ENCODE peak calls at places on chromosomes 5 and 9, in ten cellular contexts. U, J, S, N, I, Q, A, W, K and V are unnamed samples.

GRCh38 chr9:130268521-130269131 is 3.1 kb downstream of the HMCN2 start:
- DNase-seq in A (no peak), J (no peak), U (no peak), I (no peak), W (peak; percentile 35), K (no peak), S (no peak), N (no peak), Q (no peak), V (no peak)

GRCh38 chr5:149641000-149641576 is 59.8 kb downstream of the ARHGEF37 start:
- DNase-seq in U (no peak), N (no peak), S (no peak), J (no peak), W (no peak), K (no peak), Q (peak; percentile 43), A (peak; percentile 81), I (no peak), V (no peak)

GRCh38 chr5:36066540-36067210 is at the start of gene UGT3A2:
- DNase-seq in U (no peak), I (no peak), S (no peak), N (no peak), W (peak; percentile 40), K (no peak), J (peak; percentile 92), Q (no peak), A (no peak), V (no peak)

GRCh38 chr5:151699071-151699901 is 12.6 kb upstream of the SPARC start:
- DNase-seq in S (no peak), K (no peak), N (peak; percentile 72), J (peak; percentile 58), U (no peak), W (no peak), A (peak; percentile 49), Q (peak; percentile 99), I (no peak), V (peak; percentile 98)

GRCh38 chr5:176157656-176158055 is 80.6 kb upstream of the SIMC1 start:
- DNase-seq in U (no peak), N (no peak), A (no peak), I (no peak), K (no peak), W (no peak), S (no peak), Q (peak; percentile 71), J (no peak), V (peak; percentile 62)

GRCh38 chr9:111683351-111683750 is 21.9 kb downstream of the GNG10 start:
- DNase-seq in A (no peak), J (no peak), Q (no peak), I (no peak), K (no peak), S (no peak), U (no peak), N (no peak), W (no peak), V (no peak)

GRCh38 chr9:33374634-33375237 is 27.6 kb downstream of the AQP7 start:
- DNase-seq in K (peak; percentile 79), I (peak; percentile 58), W (peak; percentile 83), A (peak; percentile 80), Q (peak; percentile 74), N (peak; percentile 82), J (peak; percentile 85), U (peak; percentile 57), S (peak; percentile 37), V (peak; percentile 84)

GRCh38 chr9:87445646-87446045 is 52.0 kb upstream of the DAPK1 start:
- DNase-seq in S (no peak), N (no peak), U (no peak), I (no peak), W (peak; percentile 70), J (peak; percentile 69), A (peak; percentile 30), Q (peak; percentile 1), K (peak; percentile 16), V (peak; percentile 1)

GRCh38 chr9:78300209-78300608 is 3.3 kb downstream of the PSAT1 start:
- DNase-seq in Q (no peak), K (no peak), S (no peak), J (no peak), W (no peak), N (no peak), I (no peak), A (no peak), U (no peak), V (no peak)

GRCh38 chr9:131823701-131824146 is 83.8 kb upstream of the RAPGEF1 start:
- DNase-seq in A (no peak), S (no peak), W (no peak), I (no peak), U (no peak), J (no peak), K (no peak), Q (no peak), N (no peak), V (no peak)

GRCh38 chr9:120918931-120919638 is 7.5 kb downstream of the TRAF1 start:
- DNase-seq in I (no peak), S (no peak), A (no peak), N (no peak), W (no peak), Q (no peak), J (no peak), U (no peak), K (no peak), V (peak; percentile 70)

GRCh38 chr9:121700165-121700830 is 48.9 kb downstream of the DAB2IP start:
- DNase-seq in I (peak; percentile 13), U (no peak), J (no peak), N (peak; percentile 54), W (no peak), K (peak; percentile 27), Q (peak; percentile 48), S (no peak), A (peak; percentile 75), V (peak; percentile 66)

GRCh38 chr5:180352116-180352975 is 790 bp downstream of the GFPT2 start:
- DNase-seq in A (no peak), J (no peak), Q (no peak), W (no peak), U (no peak), N (no peak), I (no peak), S (no peak), K (no peak), V (no peak)

GRCh38 chr5:54063817-54064216 is 246.6 kb downstream of the ARL15 start:
- DNase-seq in A (no peak), W (no peak), S (no peak), N (no peak), I (no peak), U (no peak), K (no peak), Q (peak; percentile 89), J (no peak), V (peak; percentile 90)

GRCh38 chr9:113223963-113224362 is 2.6 kb downstream of the SLC31A1 start:
- DNase-seq in U (no peak), W (no peak), Q (peak; percentile 96), S (no peak), N (no peak), I (no peak), J (no peak), K (no peak), A (no peak), V (peak; percentile 83)

GRCh38 chr5:37133939-37134338 is 115.2 kb downstream of the CPLANE1 start:
- DNase-seq in Q (peak; percentile 75), I (no peak), W (no peak), A (no peak), S (no peak), U (no peak), J (peak; percentile 10), K (no peak), N (no peak), V (peak; percentile 56)

GRCh38 chr5:100889896-100890295 is 13.2 kb downstream of the ST8SIA4 start:
- DNase-seq in W (no peak), I (no peak), Q (no peak), U (no peak), K (no peak), J (no peak), S (no peak), N (no peak), A (no peak), V (peak; percentile 39)

GRCh38 chr5:16691731-16692130 is 74.9 kb upstream of the RETREG1 start:
- DNase-seq in J (no peak), W (no peak), N (no peak), A (no peak), U (no peak), S (no peak), Q (no peak), K (no peak), I (no peak), V (no peak)

GRCh38 chr9:129432671-129433154 is 188.2 kb downstream of the C9orf50 start:
- DNase-seq in J (no peak), S (no peak), A (no peak), I (no peak), N (no peak), K (no peak), U (no peak), Q (no peak), W (no peak), V (no peak)

GRCh38 chr5:32679218-32679617 is 31.9 kb upstream of the NPR3 start:
- DNase-seq in S (no peak), A (no peak), N (no peak), W (peak; percentile 10), Q (peak; percentile 48), U (no peak), J (peak; percentile 44), K (no peak), I (no peak), V (peak; percentile 33)

GRCh38 chr9:34072868-34073590 is 24.3 kb upstream of the UBAP2 start:
- DNase-seq in Q (peak; percentile 96), K (no peak), U (no peak), I (no peak), N (peak; percentile 88), A (peak; percentile 55), W (no peak), S (no peak), J (no peak), V (peak; percentile 83)

GRCh38 chr5:115490601-115491000 is 54.0 kb downstream of the FEM1C start:
- DNase-seq in K (no peak), W (no peak), Q (no peak), J (no peak), I (no peak), S (no peak), U (no peak), N (no peak), A (no peak), V (no peak)

GRCh38 chr9:5425006-5425628 is 12.6 kb downstream of the PLGRKT start:
- DNase-seq in N (no peak), K (no peak), A (no peak), W (peak; percentile 63), U (no peak), Q (no peak), I (no peak), S (no peak), J (peak; percentile 57), V (peak; percentile 56)

GRCh38 chr9:127955294-127956015 is 17.8 kb upstream of the DPM2 start:
- DNase-seq in W (peak; percentile 63), A (peak; percentile 93), J (no peak), I (peak; percentile 58), S (no peak), N (peak; percentile 90), Q (peak; percentile 43), K (peak; percentile 95), U (peak; percentile 56), V (peak; percentile 57)

GRCh38 chr5:158843305-158843704 is 256.4 kb downstream of the EBF1 start:
- DNase-seq in K (no peak), N (no peak), Q (no peak), U (no peak), S (no peak), A (no peak), J (no peak), W (no peak), I (no peak), V (no peak)

GRCh38 chr5:71836084-71836483 is 117.0 kb downstream of the CARTPT start:
- DNase-seq in A (no peak), N (no peak), Q (peak; percentile 25), K (no peak), I (no peak), U (no peak), W (no peak), J (peak; percentile 27), S (no peak), V (peak; percentile 53)

GRCh38 chr5:121325930-121326329 is 525.8 kb upstream of the FTMT start:
- DNase-seq in I (no peak), A (no peak), W (no peak), K (no peak), J (no peak), Q (no peak), U (no peak), N (no peak), S (no peak), V (no peak)

GRCh38 chr9:3047912-3048311 is 204.0 kb upstream of the PUM3 start:
- DNase-seq in Q (no peak), U (no peak), W (no peak), N (no peak), I (no peak), S (no peak), A (no peak), J (no peak), K (no peak), V (no peak)